ENCODE peak calls at places on chromosomes 4 and X, in four cellular contexts. One of them, this sample, is unnamed.

GRCh38 chrX:95332530-95332929 is 1352.1 kb upstream of the DIAPH2 start:
- DNase-seq in transverse colon: no peak
- DNase-seq in tibial nerve: no peak
- DNase-seq in K562: no peak
- DNase-seq in this sample: no peak

GRCh38 chr4:169795585-169795984 is 37.8 kb upstream of the HPF1 start:
- DNase-seq in tibial nerve: no peak
- DNase-seq in transverse colon: no peak
- DNase-seq in K562: no peak
- DNase-seq in this sample: no peak

GRCh38 chrX:13990126-13990525 is 39.6 kb downstream of the GEMIN8 start:
- DNase-seq in transverse colon: no peak
- DNase-seq in tibial nerve: no peak
- DNase-seq in K562: no peak
- DNase-seq in this sample: no peak

GRCh38 chr4:754221-755120 is 48.8 kb downstream of the PCGF3 start:
- DNase-seq in transverse colon: no peak
- DNase-seq in tibial nerve: no peak
- DNase-seq in K562: no peak
- DNase-seq in this sample: no peak

GRCh38 chrX:11770320-11770719 is 12.3 kb downstream of the MSL3 start:
- DNase-seq in transverse colon: peak
- DNase-seq in tibial nerve: no peak
- DNase-seq in K562: peak
- DNase-seq in this sample: no peak

GRCh38 chr4:6563935-6564645 is 10.9 kb upstream of the MAN2B2 start:
- DNase-seq in K562: no peak
- DNase-seq in transverse colon: no peak
- DNase-seq in tibial nerve: no peak
- DNase-seq in this sample: no peak

GRCh38 chrX:38811515-38812239 is 10.4 kb downstream of the MID1IP1 start:
- DNase-seq in tibial nerve: no peak
- DNase-seq in transverse colon: no peak
- DNase-seq in K562: no peak
- DNase-seq in this sample: no peak

GRCh38 chrX:135512508-135513139 is 7.8 kb upstream of the INTS6L start:
- DNase-seq in K562: no peak
- DNase-seq in tibial nerve: no peak
- DNase-seq in transverse colon: no peak
- DNase-seq in this sample: no peak

GRCh38 chr4:78293348-78293747 is 236.2 kb downstream of the FRAS1 start:
- DNase-seq in transverse colon: no peak
- DNase-seq in K562: no peak
- DNase-seq in tibial nerve: no peak
- DNase-seq in this sample: no peak

GRCh38 chr4:92615049-92615448 is 311.3 kb downstream of the GRID2 start:
- DNase-seq in K562: no peak
- DNase-seq in tibial nerve: no peak
- DNase-seq in transverse colon: no peak
- DNase-seq in this sample: no peak

GRCh38 chrX:47483310-47484268 is 567 bp upstream of the ZNF41 start:
- DNase-seq in K562: peak
- DNase-seq in transverse colon: peak
- DNase-seq in tibial nerve: no peak
- DNase-seq in this sample: peak

GRCh38 chrX:18389968-18390367 is 35.4 kb upstream of the CDKL5 start:
- DNase-seq in K562: no peak
- DNase-seq in tibial nerve: no peak
- DNase-seq in transverse colon: no peak
- DNase-seq in this sample: no peak

GRCh38 chr4:57055873-57056272 is 54.3 kb downstream of the IGFBP7 start:
- DNase-seq in K562: no peak
- DNase-seq in transverse colon: peak
- DNase-seq in tibial nerve: no peak
- DNase-seq in this sample: peak

GRCh38 chrX:15167826-15168225 is 102.1 kb downstream of the ASB9 start:
- DNase-seq in K562: no peak
- DNase-seq in transverse colon: no peak
- DNase-seq in tibial nerve: no peak
- DNase-seq in this sample: no peak

GRCh38 chrX:101550825-101551767 is 749 bp downstream of the ARMCX1 start:
- DNase-seq in K562: peak
- DNase-seq in tibial nerve: peak
- DNase-seq in transverse colon: no peak
- DNase-seq in this sample: peak

GRCh38 chrX:65596270-65596669 is 61.7 kb upstream of the LAS1L start:
- DNase-seq in tibial nerve: no peak
- DNase-seq in K562: peak
- DNase-seq in transverse colon: peak
- DNase-seq in this sample: no peak

GRCh38 chrX:15207384-15207783 is 62.5 kb downstream of the ASB9 start:
- DNase-seq in tibial nerve: no peak
- DNase-seq in K562: no peak
- DNase-seq in transverse colon: no peak
- DNase-seq in this sample: no peak

GRCh38 chr4:7968262-7968896 is 28.7 kb upstream of the AFAP1 start:
- DNase-seq in transverse colon: no peak
- DNase-seq in tibial nerve: no peak
- DNase-seq in K562: no peak
- DNase-seq in this sample: no peak

GRCh38 chrX:22246620-22247019 is 26.1 kb upstream of the CBLL2 start:
- DNase-seq in transverse colon: no peak
- DNase-seq in K562: no peak
- DNase-seq in tibial nerve: no peak
- DNase-seq in this sample: no peak

GRCh38 chr4:153834901-153835300 is 46.0 kb upstream of the SFRP2 start:
- DNase-seq in tibial nerve: no peak
- DNase-seq in transverse colon: no peak
- DNase-seq in K562: no peak
- DNase-seq in this sample: no peak

GRCh38 chrX:1727531-1728027 is 112.7 kb downstream of the ASMT start:
- DNase-seq in transverse colon: no peak
- DNase-seq in K562: no peak
- DNase-seq in tibial nerve: no peak
- DNase-seq in this sample: no peak

GRCh38 chr4:139210486-139210885 is 33.5 kb upstream of the ELF2 start:
- DNase-seq in tibial nerve: no peak
- DNase-seq in transverse colon: no peak
- DNase-seq in K562: no peak
- DNase-seq in this sample: no peak

GRCh38 chr4:139208404-139208945 is 31.5 kb upstream of the ELF2 start:
- DNase-seq in transverse colon: no peak
- DNase-seq in tibial nerve: no peak
- DNase-seq in K562: peak
- DNase-seq in this sample: peak

GRCh38 chr4:139207873-139208403 is 30.9 kb upstream of the ELF2 start:
- DNase-seq in K562: no peak
- DNase-seq in transverse colon: no peak
- DNase-seq in tibial nerve: no peak
- DNase-seq in this sample: no peak

GRCh38 chr4:139207247-139207646 is 30.2 kb upstream of the ELF2 start:
- DNase-seq in transverse colon: no peak
- DNase-seq in tibial nerve: no peak
- DNase-seq in K562: no peak
- DNase-seq in this sample: no peak

GRCh38 chr4:139209470-139210063 is 32.5 kb upstream of the ELF2 start:
- DNase-seq in K562: no peak
- DNase-seq in tibial nerve: no peak
- DNase-seq in transverse colon: no peak
- DNase-seq in this sample: no peak
- H3K27ac ChIP-seq in K562: no peak
- H3K27ac ChIP-seq in tibial nerve: no peak
- H3K27ac ChIP-seq in transverse colon: no peak
- H3K27ac ChIP-seq in this sample: peak

DNA sequence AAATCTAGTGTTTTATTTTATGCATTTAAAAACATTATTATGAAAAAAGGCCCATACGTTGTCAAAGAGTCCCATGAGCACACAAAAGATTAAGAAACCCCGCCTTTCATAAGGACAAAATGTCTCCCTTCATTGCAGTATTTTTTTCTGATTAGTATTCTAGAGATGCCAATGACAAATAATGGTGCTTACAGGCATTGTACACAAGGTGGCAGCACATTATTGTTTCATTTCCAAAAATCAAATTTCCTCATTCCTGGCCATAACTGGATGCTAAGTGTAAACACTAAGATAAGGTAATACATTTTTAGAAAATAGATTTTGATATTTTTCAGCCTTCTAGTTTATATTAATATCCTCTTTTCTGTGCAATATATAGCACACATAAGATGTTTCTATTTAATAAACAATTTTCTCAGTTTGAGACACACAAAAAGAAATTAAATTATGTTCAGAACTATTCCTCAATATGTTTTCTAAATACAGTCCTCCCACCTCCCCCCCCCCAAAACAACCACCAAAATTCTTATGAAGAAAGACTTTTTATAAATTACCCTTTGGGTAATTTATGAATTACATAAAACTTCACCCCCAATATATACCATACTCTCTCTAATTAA is 47.7 kb downstream of the TIGD2 start:
- DNase-seq in transverse colon: no peak
- DNase-seq in tibial nerve: no peak
- DNase-seq in K562: peak
- DNase-seq in this sample: no peak
- TF ChIP-seq CTCF in transverse colon: peak
- TF ChIP-seq CTCF in tibial nerve: peak
- TF ChIP-seq CTCF in K562: peak
- TF ChIP-seq CTCF in this sample: peak

GRCh38 chr4:161525121-161525520 is 638.7 kb downstream of the FSTL5 start:
- DNase-seq in transverse colon: no peak
- DNase-seq in K562: no peak
- DNase-seq in tibial nerve: no peak
- DNase-seq in this sample: no peak

DNA sequence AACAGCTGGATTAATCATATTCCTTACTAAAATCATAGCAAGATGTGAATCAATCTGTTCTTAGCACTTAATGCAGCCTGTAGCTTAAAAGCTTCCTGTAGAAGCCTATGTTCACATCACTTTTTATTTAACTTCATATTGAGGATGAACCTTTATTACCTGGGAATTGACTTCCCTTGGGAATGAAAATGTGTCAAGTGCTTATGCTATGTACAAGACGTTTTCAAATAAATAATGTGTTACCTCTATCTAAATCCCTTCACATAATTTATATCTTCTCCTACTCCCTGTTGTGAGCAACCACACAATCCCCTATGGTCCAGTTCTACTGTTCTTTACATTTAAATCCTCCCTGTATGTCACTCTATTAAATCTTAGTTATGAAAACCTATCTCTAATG is 633.1 kb downstream of the FSTL5 start:
- DNase-seq in tibial nerve: no peak
- DNase-seq in K562: no peak
- DNase-seq in transverse colon: no peak
- DNase-seq in this sample: no peak
- TF ChIP-seq EP300 in tibial nerve: no peak
- TF ChIP-seq EP300 in K562: no peak
- TF ChIP-seq EP300 in transverse colon: no peak
- TF ChIP-seq EP300 in this sample: no peak

DNA sequence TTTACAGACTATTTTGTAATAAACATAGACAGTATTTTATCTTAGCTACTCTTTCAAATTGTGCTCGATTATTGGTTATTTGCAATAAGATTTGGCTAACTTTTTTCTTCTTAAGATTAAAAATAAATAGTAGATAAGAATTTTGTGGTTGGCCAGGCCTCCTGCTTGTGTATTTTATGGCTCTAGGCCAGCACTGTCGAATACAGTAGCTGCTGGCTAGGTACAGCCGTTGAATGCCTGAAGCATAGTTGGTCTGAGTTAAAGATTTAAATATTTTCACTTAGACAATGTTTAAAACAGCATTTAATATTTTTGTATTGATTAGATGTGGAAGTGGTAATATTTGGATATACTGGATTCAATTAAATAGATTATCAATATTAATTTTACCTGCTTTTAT is 481.0 kb downstream of the SPRY1 start:
- DNase-seq in transverse colon: no peak
- DNase-seq in K562: no peak
- DNase-seq in tibial nerve: no peak
- DNase-seq in this sample: no peak
- H3K27ac ChIP-seq in transverse colon: no peak
- H3K27ac ChIP-seq in K562: no peak
- H3K27ac ChIP-seq in tibial nerve: no peak
- H3K27ac ChIP-seq in this sample: no peak

DNA sequence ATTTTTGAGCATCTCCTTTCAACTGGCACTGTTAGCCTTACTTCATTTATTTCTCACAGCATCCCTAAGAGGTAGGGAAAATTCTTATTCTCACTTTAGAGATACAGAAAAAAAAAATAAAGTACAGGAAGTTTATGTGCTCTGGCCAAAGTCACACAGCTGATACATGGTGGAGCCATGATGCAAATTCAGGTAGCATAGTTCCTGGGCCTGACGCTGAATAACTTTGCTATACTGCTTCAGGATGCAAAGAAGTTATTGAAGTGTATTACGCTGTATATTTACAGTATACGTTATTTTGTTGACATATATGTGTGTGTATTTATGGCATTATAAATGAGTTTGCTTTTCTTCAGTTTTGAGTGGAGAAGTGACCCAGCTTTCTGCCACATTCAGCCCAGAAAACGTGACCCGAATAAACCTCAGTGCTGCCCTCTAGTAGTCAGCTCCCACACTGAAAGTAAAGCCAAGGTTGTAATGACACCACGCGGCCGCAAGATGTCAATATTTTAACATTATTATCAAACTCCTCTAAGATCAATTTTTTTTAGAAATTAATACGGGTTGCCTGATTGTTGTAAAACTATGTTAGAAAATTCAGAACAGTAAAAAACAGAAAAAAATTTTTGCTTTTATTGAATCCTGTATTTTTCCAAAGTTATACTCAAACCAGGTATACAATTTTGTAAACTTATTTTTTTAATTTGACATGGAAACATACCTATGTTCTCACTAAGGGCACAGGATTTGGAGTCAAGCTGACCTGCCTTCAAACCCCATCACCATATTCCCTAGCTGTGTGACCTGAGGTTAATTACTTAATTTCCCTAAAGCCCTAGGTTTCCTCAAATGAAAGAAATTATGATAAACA is 3.8 kb upstream of the GUCY2F start:
- DNase-seq in tibial nerve: peak
- DNase-seq in transverse colon: peak
- DNase-seq in K562: peak
- DNase-seq in this sample: peak
- TF ChIP-seq CTCF in tibial nerve: peak
- TF ChIP-seq CTCF in transverse colon: peak
- TF ChIP-seq CTCF in K562: peak
- TF ChIP-seq CTCF in this sample: peak

This sample was measured in sigmoid colon.